ENCODE peak calls at places on chromosomes 3 and 15, in nine cellular contexts. One of them, this sample, is unnamed.

GRCh38 chr15:78540955-78541743 is 905 bp downstream of the PSMA4 start:
- DNase-seq in suprapubic skin: no peak
- DNase-seq in body of pancreas: no peak
- DNase-seq in endothelial cell of umbilical vein: no peak
- DNase-seq in heart left ventricle: no peak
- DNase-seq in A549: peak; percentile 12
- DNase-seq in IMR-90: peak; percentile 5
- DNase-seq in spleen: no peak
- DNase-seq in ovary: no peak
- DNase-seq in this sample: no peak

GRCh38 chr3:104825116-104825515 is 541.6 kb upstream of the ALCAM start:
- DNase-seq in suprapubic skin: no peak
- DNase-seq in body of pancreas: no peak
- DNase-seq in endothelial cell of umbilical vein: no peak
- DNase-seq in heart left ventricle: no peak
- DNase-seq in A549: no peak
- DNase-seq in IMR-90: peak; percentile 48
- DNase-seq in spleen: no peak
- DNase-seq in ovary: no peak
- DNase-seq in this sample: no peak

GRCh38 chr3:44729384-44729910 is at the start of gene ZNF501:
- DNase-seq in suprapubic skin: peak; percentile 96
- DNase-seq in body of pancreas: peak; percentile 95
- DNase-seq in endothelial cell of umbilical vein: peak; percentile 83
- DNase-seq in heart left ventricle: peak; percentile 94
- DNase-seq in A549: no peak
- DNase-seq in IMR-90: peak; percentile 86
- DNase-seq in spleen: peak; percentile 97
- DNase-seq in ovary: peak; percentile 92
- DNase-seq in this sample: peak; percentile 85

GRCh38 chr15:36130641-36131310 is 448.6 kb upstream of the CDIN1 start:
- DNase-seq in suprapubic skin: no peak
- DNase-seq in body of pancreas: no peak
- DNase-seq in endothelial cell of umbilical vein: no peak
- DNase-seq in heart left ventricle: no peak
- DNase-seq in A549: no peak
- DNase-seq in IMR-90: no peak
- DNase-seq in spleen: no peak
- DNase-seq in ovary: no peak
- DNase-seq in this sample: no peak

GRCh38 chr3:183427206-183428139 is 946 bp downstream of the MCF2L2 start:
- DNase-seq in suprapubic skin: no peak
- DNase-seq in body of pancreas: no peak
- DNase-seq in endothelial cell of umbilical vein: no peak
- DNase-seq in heart left ventricle: no peak
- DNase-seq in A549: no peak
- DNase-seq in IMR-90: no peak
- DNase-seq in spleen: no peak
- DNase-seq in ovary: no peak
- DNase-seq in this sample: no peak

GRCh38 chr3:81416812-81417211 is 344.6 kb downstream of the GBE1 start:
- DNase-seq in suprapubic skin: no peak
- DNase-seq in body of pancreas: no peak
- DNase-seq in endothelial cell of umbilical vein: no peak
- DNase-seq in heart left ventricle: no peak
- DNase-seq in A549: no peak
- DNase-seq in IMR-90: no peak
- DNase-seq in spleen: no peak
- DNase-seq in ovary: no peak
- DNase-seq in this sample: no peak

GRCh38 chr3:27556854-27557253 is 72.7 kb upstream of the SLC4A7 start:
- DNase-seq in suprapubic skin: no peak
- DNase-seq in body of pancreas: no peak
- DNase-seq in endothelial cell of umbilical vein: peak; percentile 64
- DNase-seq in heart left ventricle: no peak
- DNase-seq in A549: no peak
- DNase-seq in IMR-90: peak; percentile 72
- DNase-seq in spleen: no peak
- DNase-seq in ovary: no peak
- DNase-seq in this sample: no peak

GRCh38 chr15:64747578-64747977 is 27.8 kb downstream of the RBPMS2 start:
- DNase-seq in suprapubic skin: no peak
- DNase-seq in body of pancreas: no peak
- DNase-seq in endothelial cell of umbilical vein: no peak
- DNase-seq in heart left ventricle: no peak
- DNase-seq in A549: no peak
- DNase-seq in IMR-90: no peak
- DNase-seq in spleen: no peak
- DNase-seq in ovary: no peak
- DNase-seq in this sample: no peak

GRCh38 chr3:155853214-155854146 is 747 bp downstream of the SLC33A1 start:
- DNase-seq in suprapubic skin: peak; percentile 74
- DNase-seq in body of pancreas: no peak
- DNase-seq in endothelial cell of umbilical vein: no peak
- DNase-seq in heart left ventricle: peak; percentile 28
- DNase-seq in A549: peak; percentile 12
- DNase-seq in IMR-90: peak; percentile 7
- DNase-seq in spleen: peak; percentile 94
- DNase-seq in ovary: no peak
- DNase-seq in this sample: peak; percentile 40

GRCh38 chr15:71380345-71380744 is 265.1 kb downstream of the THSD4 start:
- DNase-seq in suprapubic skin: no peak
- DNase-seq in body of pancreas: no peak
- DNase-seq in endothelial cell of umbilical vein: no peak
- DNase-seq in heart left ventricle: no peak
- DNase-seq in A549: no peak
- DNase-seq in IMR-90: no peak
- DNase-seq in spleen: no peak
- DNase-seq in ovary: no peak
- DNase-seq in this sample: no peak

GRCh38 chr15:40960926-40961325 is 7.7 kb downstream of the CHAC1 start:
- DNase-seq in suprapubic skin: no peak
- DNase-seq in body of pancreas: no peak
- DNase-seq in endothelial cell of umbilical vein: no peak
- DNase-seq in heart left ventricle: no peak
- DNase-seq in A549: peak; percentile 39
- DNase-seq in IMR-90: no peak
- DNase-seq in spleen: peak; percentile 62
- DNase-seq in ovary: no peak
- DNase-seq in this sample: no peak

GRCh38 chr15:96424674-96425073 is 94.2 kb downstream of the NR2F2 start:
- DNase-seq in suprapubic skin: no peak
- DNase-seq in body of pancreas: no peak
- DNase-seq in endothelial cell of umbilical vein: no peak
- DNase-seq in heart left ventricle: no peak
- DNase-seq in A549: no peak
- DNase-seq in IMR-90: no peak
- DNase-seq in spleen: no peak
- DNase-seq in ovary: no peak
- DNase-seq in this sample: no peak

GRCh38 chr15:37359495-37360290 is 259.3 kb upstream of the MEIS2 start:
- DNase-seq in suprapubic skin: no peak
- DNase-seq in body of pancreas: no peak
- DNase-seq in endothelial cell of umbilical vein: no peak
- DNase-seq in heart left ventricle: no peak
- DNase-seq in A549: no peak
- DNase-seq in IMR-90: no peak
- DNase-seq in spleen: no peak
- DNase-seq in ovary: no peak
- DNase-seq in this sample: no peak

GRCh38 chr3:183449791-183450190 is 21.4 kb upstream of the MCF2L2 start:
- DNase-seq in suprapubic skin: no peak
- DNase-seq in body of pancreas: no peak
- DNase-seq in endothelial cell of umbilical vein: no peak
- DNase-seq in heart left ventricle: no peak
- DNase-seq in A549: no peak
- DNase-seq in IMR-90: peak; percentile 9
- DNase-seq in spleen: no peak
- DNase-seq in ovary: no peak
- DNase-seq in this sample: no peak

GRCh38 chr3:123781138-123781537 is 103.0 kb downstream of the MYLK start:
- DNase-seq in suprapubic skin: no peak
- DNase-seq in body of pancreas: no peak
- DNase-seq in endothelial cell of umbilical vein: no peak
- DNase-seq in heart left ventricle: no peak
- DNase-seq in A549: no peak
- DNase-seq in IMR-90: no peak
- DNase-seq in spleen: no peak
- DNase-seq in ovary: no peak
- DNase-seq in this sample: no peak

DNA sequence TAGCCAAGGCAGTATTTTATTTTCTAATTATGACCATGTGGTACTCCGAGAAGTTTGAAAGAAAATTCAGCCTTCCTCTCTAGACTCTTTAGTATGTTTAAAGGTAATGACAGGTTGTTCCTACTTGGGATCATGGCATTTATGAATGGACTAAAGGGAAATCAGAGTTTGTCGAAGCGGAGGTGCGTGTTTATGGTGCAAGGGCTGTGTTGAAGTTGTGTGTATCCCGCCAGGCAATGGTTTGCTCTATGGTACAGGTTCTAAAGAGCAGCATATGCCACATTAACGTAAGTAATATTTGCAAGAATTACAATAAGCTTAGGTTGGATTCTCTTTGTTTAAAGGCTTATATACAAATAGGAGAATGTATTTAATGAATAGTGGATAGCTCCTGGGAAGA is 733 bp downstream of the EPHA3 start:
- DNase-seq in suprapubic skin: no peak
- DNase-seq in body of pancreas: no peak
- DNase-seq in endothelial cell of umbilical vein: no peak
- DNase-seq in heart left ventricle: no peak
- DNase-seq in A549: no peak
- DNase-seq in IMR-90: no peak
- DNase-seq in spleen: no peak
- DNase-seq in ovary: no peak
- DNase-seq in this sample: no peak
- H3K4me3 ChIP-seq in suprapubic skin: peak overlapping the region; percentile 44
- H3K4me3 ChIP-seq in body of pancreas: no peak overlapping the region
- H3K4me3 ChIP-seq in endothelial cell of umbilical vein: no peak overlapping the region
- H3K4me3 ChIP-seq in heart left ventricle: peak overlapping the region; percentile 34
- H3K4me3 ChIP-seq in A549: peak overlapping the region; percentile 35
- H3K4me3 ChIP-seq in IMR-90: no peak overlapping the region
- H3K4me3 ChIP-seq in spleen: peak overlapping the region; percentile 66
- H3K4me3 ChIP-seq in ovary: peak overlapping the region; percentile 25
- H3K4me3 ChIP-seq in this sample: peak overlapping the region; percentile 6

GRCh38 chr15:68618339-68619302 is 39.8 kb downstream of the CORO2B start:
- DNase-seq in suprapubic skin: no peak
- DNase-seq in body of pancreas: no peak
- DNase-seq in endothelial cell of umbilical vein: peak; percentile 77
- DNase-seq in heart left ventricle: no peak
- DNase-seq in A549: no peak
- DNase-seq in IMR-90: peak; percentile 70
- DNase-seq in spleen: no peak
- DNase-seq in ovary: no peak
- DNase-seq in this sample: no peak

GRCh38 chr15:68616397-68616796 is 37.6 kb downstream of the CORO2B start:
- DNase-seq in suprapubic skin: no peak
- DNase-seq in body of pancreas: no peak
- DNase-seq in endothelial cell of umbilical vein: no peak
- DNase-seq in heart left ventricle: no peak
- DNase-seq in A549: no peak
- DNase-seq in IMR-90: no peak
- DNase-seq in spleen: no peak
- DNase-seq in ovary: no peak
- DNase-seq in this sample: no peak

GRCh38 chr15:68619303-68619698 is 40.5 kb downstream of the CORO2B start:
- DNase-seq in suprapubic skin: no peak
- DNase-seq in body of pancreas: no peak
- DNase-seq in endothelial cell of umbilical vein: no peak
- DNase-seq in heart left ventricle: no peak
- DNase-seq in A549: no peak
- DNase-seq in IMR-90: no peak
- DNase-seq in spleen: no peak
- DNase-seq in ovary: no peak
- DNase-seq in this sample: no peak

GRCh38 chr15:68617001-68617400 is 38.2 kb downstream of the CORO2B start:
- DNase-seq in suprapubic skin: no peak
- DNase-seq in body of pancreas: no peak
- DNase-seq in endothelial cell of umbilical vein: peak; percentile 34
- DNase-seq in heart left ventricle: no peak
- DNase-seq in A549: no peak
- DNase-seq in IMR-90: peak; percentile 59
- DNase-seq in spleen: no peak
- DNase-seq in ovary: no peak
- DNase-seq in this sample: no peak

DNA sequence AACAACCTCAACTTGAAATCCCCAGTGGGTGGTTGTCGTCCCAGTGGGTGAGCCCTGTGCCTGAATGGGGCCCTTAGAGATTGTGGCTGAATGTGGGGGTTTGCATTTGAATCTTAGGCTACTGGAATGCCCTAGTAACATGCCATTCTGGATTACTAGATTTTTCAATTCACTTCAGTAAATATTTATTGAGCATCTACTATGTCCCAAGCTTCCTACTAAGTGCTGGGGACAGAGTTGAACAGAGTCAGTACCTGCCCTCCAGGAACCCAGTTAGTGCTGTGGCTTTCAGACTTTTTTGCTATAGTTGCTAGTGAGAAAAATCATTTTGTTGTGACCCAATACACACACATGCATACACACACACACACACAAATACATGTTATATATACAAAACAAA is 39.0 kb downstream of the CORO2B start:
- DNase-seq in suprapubic skin: no peak
- DNase-seq in body of pancreas: no peak
- DNase-seq in endothelial cell of umbilical vein: no peak
- DNase-seq in heart left ventricle: no peak
- DNase-seq in A549: no peak
- DNase-seq in IMR-90: no peak
- DNase-seq in spleen: no peak
- DNase-seq in ovary: no peak
- DNase-seq in this sample: no peak
- H3K27ac ChIP-seq in suprapubic skin: no peak overlapping the region
- H3K27ac ChIP-seq in body of pancreas: no peak overlapping the region
- H3K27ac ChIP-seq in endothelial cell of umbilical vein: no peak overlapping the region
- H3K27ac ChIP-seq in heart left ventricle: no peak overlapping the region
- H3K27ac ChIP-seq in A549: no peak overlapping the region
- H3K27ac ChIP-seq in IMR-90: no peak overlapping the region
- H3K27ac ChIP-seq in spleen: no peak overlapping the region
- H3K27ac ChIP-seq in ovary: no peak overlapping the region
- H3K27ac ChIP-seq in this sample: no peak overlapping the region

GRCh38 chr15:74315626-74316025 is 51.8 kb downstream of the CYP11A1 start:
- DNase-seq in suprapubic skin: no peak
- DNase-seq in body of pancreas: no peak
- DNase-seq in endothelial cell of umbilical vein: no peak
- DNase-seq in heart left ventricle: peak; percentile 50
- DNase-seq in A549: no peak
- DNase-seq in IMR-90: no peak
- DNase-seq in spleen: peak; percentile 82
- DNase-seq in ovary: no peak
- DNase-seq in this sample: no peak
- TF ChIP-seq POLR2A in suprapubic skin: no peak
- TF ChIP-seq POLR2A in body of pancreas: no peak
- TF ChIP-seq POLR2A in endothelial cell of umbilical vein: no peak
- TF ChIP-seq POLR2A in heart left ventricle: no peak
- TF ChIP-seq POLR2A in A549: no peak
- TF ChIP-seq POLR2A in IMR-90: no peak
- TF ChIP-seq POLR2A in spleen: no peak
- TF ChIP-seq POLR2A in ovary: no peak
- TF ChIP-seq POLR2A in this sample: no peak

DNA sequence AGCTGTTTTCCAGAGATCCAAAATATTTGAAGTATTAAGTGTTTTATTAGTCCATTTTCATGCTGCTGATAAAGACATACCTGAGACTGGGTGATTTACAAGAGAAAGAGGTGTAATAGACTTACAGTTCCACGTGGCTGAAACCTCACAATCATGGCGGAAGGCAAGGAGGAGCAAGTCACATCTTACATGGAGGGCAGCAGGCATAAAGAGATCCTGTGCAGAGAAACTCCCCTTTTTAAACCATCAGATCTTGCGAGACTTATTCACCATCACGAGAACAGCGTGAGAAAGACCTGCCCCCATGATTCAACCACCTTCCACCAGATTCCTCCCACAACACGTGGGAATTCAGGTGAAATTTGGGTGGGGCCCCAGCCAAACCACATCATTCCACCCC is 82.0 kb downstream of the KY start:
- DNase-seq in suprapubic skin: no peak
- DNase-seq in body of pancreas: no peak
- DNase-seq in endothelial cell of umbilical vein: no peak
- DNase-seq in heart left ventricle: no peak
- DNase-seq in A549: no peak
- DNase-seq in IMR-90: no peak
- DNase-seq in spleen: no peak
- DNase-seq in ovary: no peak
- DNase-seq in this sample: no peak
- H3K4me3 ChIP-seq in suprapubic skin: no peak overlapping the region
- H3K4me3 ChIP-seq in body of pancreas: no peak overlapping the region
- H3K4me3 ChIP-seq in endothelial cell of umbilical vein: no peak overlapping the region
- H3K4me3 ChIP-seq in heart left ventricle: no peak overlapping the region
- H3K4me3 ChIP-seq in A549: no peak overlapping the region
- H3K4me3 ChIP-seq in IMR-90: no peak overlapping the region
- H3K4me3 ChIP-seq in spleen: no peak overlapping the region
- H3K4me3 ChIP-seq in ovary: no peak overlapping the region
- H3K4me3 ChIP-seq in this sample: no peak overlapping the region

This sample was measured in right lobe of liver.